ENCODE peak calls at places on chromosomes 3 and 15, in five cellular contexts. F is stomach, L is adrenal gland, H is neural progenitor cell, W is neuronal stem cell. I is an unnamed sample.

GRCh38 chr3:171028779-171029232 is 2.3 kb upstream of the SLC2A2 start:
- DNase-seq in F (no peak), L (no peak), H (no peak), W (no peak), I (no peak)

GRCh38 chr15:95485367-95485766 is 845.1 kb upstream of the NR2F2 start:
- DNase-seq in F (no peak), L (no peak), H (no peak), W (no peak), I (no peak)

GRCh38 chr15:98807262-98807661 is 158.9 kb downstream of the IGF1R start:
- DNase-seq in F (no peak), L (no peak), H (no peak), W (no peak), I (no peak)

GRCh38 chr15:62455441-62455921 is 290.4 kb upstream of the C2CD4B start:
- DNase-seq in F (no peak), L (no peak), H (no peak), W (no peak), I (no peak)

GRCh38 chr3:129278439-129278969 is at the start of gene HMCES:
- DNase-seq in F (peak; percentile 94), L (peak; percentile 92), H (peak; percentile 97), W (peak; percentile 90), I (peak; percentile 88)

GRCh38 chr3:186931487-186932280 is 1.4 kb downstream of the ST6GAL1 start:
- DNase-seq in F (peak; percentile 72), L (no peak), H (peak; percentile 44), W (no peak), I (peak; percentile 63)

GRCh38 chr15:79339588-79340314 is 28.8 kb downstream of the TMED3 start:
- DNase-seq in F (no peak), L (no peak), H (peak; percentile 53), W (peak; percentile 48), I (no peak)

GRCh38 chr3:189132125-189132744 is 39.5 kb upstream of the TPRG1 start:
- DNase-seq in F (peak; percentile 45), L (peak; percentile 62), H (no peak), W (no peak), I (peak; percentile 66)

GRCh38 chr15:41568350-41569017 is 9.5 kb downstream of the TYRO3 start:
- DNase-seq in F (peak; percentile 65), L (no peak), H (peak; percentile 95), W (peak; percentile 86), I (no peak)

GRCh38 chr3:14431928-14432834 is 29.8 kb downstream of the SLC6A6 start:
- DNase-seq in F (peak; percentile 89), L (peak; percentile 93), H (no peak), W (no peak), I (peak; percentile 85)

GRCh38 chr3:45864760-45865567 is 21.4 kb upstream of the CCR9 start:
- DNase-seq in F (no peak), L (no peak), H (no peak), W (no peak), I (no peak)

GRCh38 chr3:50237754-50238548 is 1.9 kb downstream of the GNAI2 start:
- DNase-seq in F (peak; percentile 77), L (peak; percentile 89), H (peak; percentile 69), W (no peak), I (peak; percentile 89)

GRCh38 chr3:43692971-43693370 is 2.2 kb downstream of the ABHD5 start:
- DNase-seq in F (no peak), L (no peak), H (no peak), W (no peak), I (no peak)

GRCh38 chr15:25611603-25612002 is 172.8 kb upstream of the UBE3A start:
- DNase-seq in F (no peak), L (no peak), H (no peak), W (no peak), I (no peak)

GRCh38 chr3:183151086-183151485 is 11.4 kb downstream of the LAMP3 start:
- DNase-seq in F (no peak), L (no peak), H (no peak), W (no peak), I (no peak)

GRCh38 chr3:153032891-153033290 is 129.1 kb upstream of the RAP2B start:
- DNase-seq in F (no peak), L (no peak), H (no peak), W (no peak), I (no peak)

GRCh38 chr3:177772908-177773557 is 575.8 kb upstream of the TBL1XR1 start:
- DNase-seq in F (no peak), L (no peak), H (no peak), W (no peak), I (no peak)

GRCh38 chr3:74861211-74861610 is 246.8 kb upstream of the CNTN3 start:
- DNase-seq in F (no peak), L (no peak), H (no peak), W (no peak), I (no peak)

GRCh38 chr15:99408236-99409096 is 157.2 kb downstream of the LRRC28 start:
- DNase-seq in F (no peak), L (peak; percentile 41), H (no peak), W (no peak), I (no peak)

GRCh38 chr3:72818915-72819314 is 29.3 kb downstream of the SHQ1 start:
- DNase-seq in F (no peak), L (peak; percentile 49), H (no peak), W (no peak), I (no peak)
- H3K4me1 ChIP-seq in F (peaks cover 40% of the 10 kb centered on the region), L (peaks cover 41% of the 10 kb centered on the region), H (no peaks in the 10 kb centered on the region), W (peaks cover 1% of the 10 kb centered on the region), I (peaks cover 26% of the 10 kb centered on the region)

GRCh38 chr3:97825101-97825500 is 3.3 kb downstream of the CRYBG3 start:
- DNase-seq in F (no peak), L (no peak), H (no peak), W (no peak), I (no peak)

GRCh38 chr3:97821413-97821809 is 400 bp upstream of the CRYBG3 start:
- DNase-seq in F (peak; percentile 45), L (peak; percentile 40), H (no peak), W (no peak), I (no peak)

GRCh38 chr3:97821810-97822775 is at the start of gene CRYBG3:
- DNase-seq in F (peak; percentile 84), L (peak; percentile 81), H (peak; percentile 91), W (peak; percentile 79), I (peak; percentile 74)

GRCh38 chr3:97823503-97824004 is 1.7 kb downstream of the CRYBG3 start:
- DNase-seq in F (no peak), L (no peak), H (no peak), W (no peak), I (no peak)

GRCh38 chr3:97823081-97823480 is 1.3 kb downstream of the CRYBG3 start:
- DNase-seq in F (no peak), L (no peak), H (no peak), W (no peak), I (no peak)
- H3K4me3 ChIP-seq in F (peak overlapping the region; percentile 65), L (no peak overlapping the region), H (peak overlapping the region; percentile 55), W (peak overlapping the region; percentile 84), I (no peak overlapping the region)

GRCh38 chr15:68812069-68812468 is 8.6 kb downstream of the ANP32A start:
- DNase-seq in F (no peak), L (no peak), H (no peak), W (no peak), I (no peak)
- H3K4me1 ChIP-seq in F (peaks cover 100% of the 10 kb centered on the region), L (peaks cover 37% of the 10 kb centered on the region), H (peaks cover 75% of the 10 kb centered on the region), W (peaks cover 47% of the 10 kb centered on the region), I (peaks cover 74% of the 10 kb centered on the region)

GRCh38 chr3:61665121-61665520 is 103.8 kb downstream of the PTPRG start:
- DNase-seq in F (no peak), L (no peak), H (no peak), W (no peak), I (no peak)

GRCh38 chr3:61666032-61666431 is 104.7 kb downstream of the PTPRG start:
- DNase-seq in F (no peak), L (no peak), H (no peak), W (no peak), I (no peak)

GRCh38 chr3:61662861-61663260 is 101.5 kb downstream of the PTPRG start:
- DNase-seq in F (no peak), L (no peak), H (no peak), W (no peak), I (no peak)

GRCh38 chr3:61666615-61667320 is 105.4 kb downstream of the PTPRG start:
- DNase-seq in F (no peak), L (no peak), H (no peak), W (no peak), I (no peak)

DNA sequence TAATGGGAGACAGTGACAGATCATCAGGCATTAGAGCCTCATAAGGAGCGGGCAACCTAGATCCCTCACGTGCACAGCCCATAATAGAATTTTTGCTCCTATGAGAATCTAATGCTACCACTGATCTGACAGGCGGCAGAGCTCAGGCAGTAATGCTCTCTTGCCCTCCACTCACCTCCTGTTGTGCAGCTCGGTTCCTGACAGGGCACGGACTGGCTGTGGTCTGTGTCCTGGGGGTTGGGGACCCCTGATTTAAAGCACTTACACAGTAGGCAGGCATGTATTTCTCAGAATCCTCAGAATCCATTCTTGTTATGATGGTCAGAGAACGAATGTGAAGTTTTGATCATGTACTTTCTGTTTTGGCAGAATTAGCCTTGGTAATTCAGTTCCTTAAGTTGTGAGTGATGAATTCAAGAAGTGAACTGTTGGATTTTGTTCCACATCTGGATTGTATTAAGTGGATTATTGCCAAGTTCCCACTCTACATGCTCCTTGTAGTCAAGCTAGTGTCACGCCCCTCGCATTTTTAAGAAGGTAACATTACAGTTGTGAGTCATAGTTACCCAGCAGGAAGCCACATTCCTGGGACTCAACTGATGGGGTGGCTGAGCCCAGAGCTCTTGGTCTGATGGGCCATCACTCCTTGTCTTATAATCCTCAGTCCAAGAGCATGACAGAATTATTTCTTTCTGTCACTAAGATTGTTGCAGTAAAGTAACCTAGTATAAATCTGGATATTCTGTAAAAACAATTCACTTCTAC is 102.5 kb downstream of the PTPRG start:
- DNase-seq in F (no peak), L (no peak), H (peak; percentile 23), W (no peak), I (no peak)
- H3K4me3 ChIP-seq in F (no peak overlapping the region), L (no peak overlapping the region), H (no peak overlapping the region), W (no peak overlapping the region), I (no peak overlapping the region)

GRCh38 chr3:115086379-115086778 is 60.7 kb downstream of the ZBTB20 start:
- DNase-seq in F (no peak), L (no peak), H (no peak), W (no peak), I (no peak)

GRCh38 chr3:115087512-115087911 is 59.6 kb downstream of the ZBTB20 start:
- DNase-seq in F (no peak), L (no peak), H (no peak), W (no peak), I (no peak)

GRCh38 chr3:115095236-115095635 is 51.9 kb downstream of the ZBTB20 start:
- DNase-seq in F (no peak), L (no peak), H (no peak), W (no peak), I (no peak)

GRCh38 chr3:115092220-115092791 is 54.8 kb downstream of the ZBTB20 start:
- DNase-seq in F (peak; percentile 66), L (peak; percentile 66), H (peak; percentile 73), W (peak; percentile 44), I (peak; percentile 67)
- H3K4me1 ChIP-seq in F (peaks cover 53% of the 10 kb centered on the region), L (peaks cover 60% of the 10 kb centered on the region), H (no peaks in the 10 kb centered on the region), W (no peaks in the 10 kb centered on the region), I (no peaks in the 10 kb centered on the region)